ENCODE peak calls at places on chromosomes 13 and 19, in ten cellular contexts. Z, V, N, H, R, C, Q, K, D and J are unnamed samples.

GRCh38 chr19:8831373-8831772 is 731 bp downstream of the ZNF558 start:
- DNase-seq in Z (no peak), V (no peak), N (no peak), H (no peak), R (no peak), C (no peak), Q (no peak), K (no peak), D (no peak), J (no peak)

GRCh38 chr13:59865398-59865797 is 298.3 kb downstream of the DIAPH3 start:
- DNase-seq in Z (peak; percentile 5), V (no peak), N (no peak), H (no peak), R (no peak), C (no peak), Q (no peak), K (no peak), D (no peak), J (no peak)

GRCh38 chr19:52748336-52748950 is 13.6 kb upstream of the ZNF611 start:
- DNase-seq in Z (peak; percentile 57), V (peak; percentile 25), N (no peak), H (no peak), R (no peak), C (no peak), Q (peak; percentile 21), K (peak; percentile 67), D (no peak), J (no peak)

GRCh38 chr19:12205296-12205695 is 42.4 kb downstream of the ZNF136 start:
- DNase-seq in Z (no peak), V (no peak), N (no peak), H (no peak), R (no peak), C (no peak), Q (no peak), K (no peak), D (no peak), J (no peak)

GRCh38 chr19:45769054-45769782 is at the start of gene SIX5:
- DNase-seq in Z (peak; percentile 97), V (peak; percentile 97), N (peak; percentile 99), H (peak; percentile 99), R (peak; percentile 99), C (peak; percentile 98), Q (peak; percentile 98), K (peak; percentile 99), D (peak; percentile 96), J (peak; percentile 98)

GRCh38 chr13:73633817-73634449 is 500.3 kb downstream of the KLF12 start:
- DNase-seq in Z (no peak), V (no peak), N (no peak), H (no peak), R (no peak), C (no peak), Q (no peak), K (peak; percentile 10), D (no peak), J (no peak)

GRCh38 chr13:111639196-111639705 is 318.8 kb downstream of the TEX29 start:
- DNase-seq in Z (no peak), V (no peak), N (no peak), H (no peak), R (no peak), C (no peak), Q (no peak), K (no peak), D (no peak), J (peak; percentile 49)

GRCh38 chr19:45428385-45429231 is 4.9 kb upstream of the ERCC1 start:
- DNase-seq in Z (peak; percentile 59), V (peak; percentile 57), N (peak; percentile 42), H (no peak), R (no peak), C (no peak), Q (no peak), K (peak; percentile 59), D (peak; percentile 58), J (peak; percentile 92)

GRCh38 chr19:1042689-1043511 is 3.0 kb downstream of the ABCA7 start:
- DNase-seq in Z (no peak), V (no peak), N (no peak), H (peak; percentile 33), R (no peak), C (no peak), Q (no peak), K (no peak), D (no peak), J (no peak)

GRCh38 chr13:30148171-30148754 is 159.1 kb downstream of the KATNAL1 start:
- DNase-seq in Z (no peak), V (no peak), N (no peak), H (no peak), R (no peak), C (no peak), Q (no peak), K (no peak), D (no peak), J (no peak)

GRCh38 chr13:95485045-95485517 is 67.4 kb upstream of the CLDN10 start:
- DNase-seq in Z (peak; percentile 42), V (no peak), N (no peak), H (no peak), R (no peak), C (no peak), Q (no peak), K (peak; percentile 58), D (no peak), J (no peak)

GRCh38 chr13:67130444-67130843 is 99.7 kb downstream of the PCDH9 start:
- DNase-seq in Z (no peak), V (no peak), N (no peak), H (no peak), R (no peak), C (no peak), Q (no peak), K (no peak), D (no peak), J (no peak)

GRCh38 chr13:44380404-44381165 is 7.0 kb downstream of the SERP2 start:
- DNase-seq in Z (peak; percentile 48), V (no peak), N (no peak), H (no peak), R (no peak), C (no peak), Q (no peak), K (no peak), D (no peak), J (no peak)

GRCh38 chr13:114099918-114100445 is 32.4 kb downstream of the RASA3 start:
- DNase-seq in Z (peak; percentile 44), V (no peak), N (peak; percentile 45), H (no peak), R (no peak), C (no peak), Q (no peak), K (peak; percentile 57), D (peak; percentile 51), J (no peak)

GRCh38 chr19:33186835-33187540 is 7.1 kb upstream of the LRP3 start:
- DNase-seq in Z (no peak), V (no peak), N (peak; percentile 4), H (peak; percentile 52), R (no peak), C (no peak), Q (no peak), K (no peak), D (peak; percentile 41), J (no peak)

GRCh38 chr13:23865898-23866297 is 23.3 kb downstream of the MIPEP start:
- DNase-seq in Z (no peak), V (no peak), N (no peak), H (no peak), R (no peak), C (no peak), Q (no peak), K (no peak), D (no peak), J (no peak)

GRCh38 chr13:53238241-53238640 is 209.6 kb downstream of the OLFM4 start:
- DNase-seq in Z (no peak), V (no peak), N (peak; percentile 12), H (no peak), R (no peak), C (no peak), Q (no peak), K (no peak), D (no peak), J (no peak)

DNA sequence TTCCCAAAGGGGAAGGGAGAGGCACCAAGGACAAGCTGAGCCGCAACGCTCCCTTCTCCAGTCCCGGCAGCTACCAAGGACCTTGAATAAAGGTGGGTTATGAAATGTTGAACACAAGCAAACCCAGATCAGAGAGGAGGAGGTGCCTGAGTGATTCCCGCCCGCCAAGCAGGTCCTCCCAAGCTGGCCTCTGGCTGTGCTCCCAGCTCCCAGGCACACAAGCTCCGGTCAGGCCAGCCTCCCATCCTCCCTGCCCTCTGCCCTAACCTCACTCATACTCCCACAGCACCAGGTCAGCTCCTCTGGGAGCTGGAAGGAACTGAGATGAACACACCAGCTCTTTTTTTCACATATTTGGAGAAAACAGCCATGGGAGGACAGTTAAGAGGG is 3.7 kb downstream of the NAPA start:
- DNase-seq in Z (no peak), V (no peak), N (peak; percentile 68), H (no peak), R (no peak), C (no peak), Q (peak; percentile 93), K (peak; percentile 52), D (no peak), J (peak; percentile 71)
- H3K4me3 ChIP-seq in Z (no peak overlapping the region), V (no peak overlapping the region), N (no peak overlapping the region), H (no peak overlapping the region), R (peak overlapping the region; percentile 96), C (no peak overlapping the region), Q (no peak overlapping the region), K (no peak overlapping the region), D (no peak overlapping the region), J (no peak overlapping the region)

DNA sequence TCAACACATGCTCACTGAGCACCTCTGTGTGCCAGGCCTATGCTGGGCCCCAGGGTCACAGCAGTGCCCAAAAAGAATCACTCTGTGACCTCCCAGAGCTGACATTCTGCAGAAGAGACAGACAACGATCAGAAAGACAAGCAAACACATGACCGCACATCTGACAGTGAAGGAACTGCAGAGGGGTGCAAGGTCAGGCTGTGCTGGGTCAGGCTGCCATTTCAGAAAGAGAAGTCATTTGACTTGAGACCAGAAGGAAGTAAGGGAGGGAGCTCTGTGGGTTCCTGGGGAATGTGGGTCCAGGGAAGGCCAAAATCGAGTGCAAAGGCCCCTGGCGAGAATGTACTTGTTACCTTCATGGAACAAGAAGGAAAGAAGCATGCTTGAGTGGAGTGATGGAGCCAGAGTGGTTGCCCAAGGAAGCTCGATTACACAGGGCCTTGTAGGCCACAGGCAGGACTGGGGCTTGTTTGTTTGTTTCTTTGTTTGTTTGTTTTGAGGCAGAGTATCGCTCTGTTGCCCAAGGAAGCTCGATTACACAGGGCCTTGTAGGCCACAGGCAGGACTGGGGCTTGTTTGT is 11.4 kb upstream of the CD22 start:
- DNase-seq in Z (no peak), V (peak; percentile 44), N (no peak), H (no peak), R (no peak), C (no peak), Q (no peak), K (no peak), D (no peak), J (no peak)
- H3K27ac ChIP-seq in Z (no peak overlapping the region), V (no peak overlapping the region), N (no peak overlapping the region), H (no peak overlapping the region), R (no peak overlapping the region), C (peak overlapping the region; percentile 48), Q (peak overlapping the region; percentile 17), K (no peak overlapping the region), D (peak overlapping the region; percentile 97), J (no peak overlapping the region)

GRCh38 chr13:50376895-50377575 is 361.8 kb downstream of the KCNRG start:
- DNase-seq in Z (no peak), V (no peak), N (no peak), H (no peak), R (no peak), C (no peak), Q (no peak), K (no peak), D (no peak), J (no peak)
- TF ChIP-seq CTCF in Z (no peak), V (no peak), N (no peak), H (no peak), R (no peak), C (no peak), Q (no peak), K (no peak), D (peak; percentile 9), J (no peak)

GRCh38 chr19:46862974-46863632 is 2.3 kb downstream of the ARHGAP35 start:
- DNase-seq in Z (no peak), V (no peak), N (no peak), H (no peak), R (peak; percentile 26), C (no peak), Q (no peak), K (no peak), D (no peak), J (no peak)
- H3K4me3 ChIP-seq in Z (peak overlapping the region; percentile 16), V (peak overlapping the region; percentile 88), N (no peak overlapping the region), H (peak overlapping the region; percentile 8), R (peak overlapping the region; percentile 91), C (peak overlapping the region; percentile 8), Q (no peak overlapping the region), K (peak overlapping the region; percentile 66), D (peak overlapping the region; percentile 91), J (peak overlapping the region; percentile 82)